ENCODE peak calls at places on chromosomes 2 and 18, in seven cellular contexts. One of them, this sample, is unnamed.

GRCh38 chr2:148658807-148659722 is 14.5 kb downstream of the EPC2 start:
- DNase-seq in SIG-M5: peak; percentile 34
- DNase-seq in GM23338: no peak
- DNase-seq in AG20443: no peak
- DNase-seq in Calu3: no peak
- DNase-seq in KBM-7: peak; percentile 57
- DNase-seq in NT2/D1: no peak
- DNase-seq in this sample: no peak

GRCh38 chr2:203687161-203687560 is 19.3 kb upstream of the CD28 start:
- DNase-seq in SIG-M5: no peak
- DNase-seq in GM23338: no peak
- DNase-seq in AG20443: no peak
- DNase-seq in Calu3: no peak
- DNase-seq in KBM-7: no peak
- DNase-seq in NT2/D1: no peak
- DNase-seq in this sample: no peak

GRCh38 chr2:236054125-236054524 is 114.1 kb downstream of the GBX2 start:
- DNase-seq in SIG-M5: no peak
- DNase-seq in GM23338: no peak
- DNase-seq in AG20443: no peak
- DNase-seq in Calu3: no peak
- DNase-seq in KBM-7: no peak
- DNase-seq in NT2/D1: no peak
- DNase-seq in this sample: no peak

GRCh38 chr2:28439127-28439526 is 46.5 kb downstream of the FOSL2 start:
- DNase-seq in SIG-M5: no peak
- DNase-seq in GM23338: no peak
- DNase-seq in AG20443: no peak
- DNase-seq in Calu3: no peak
- DNase-seq in KBM-7: no peak
- DNase-seq in NT2/D1: no peak
- DNase-seq in this sample: no peak

GRCh38 chr2:190887089-190887488 is 6.5 kb downstream of the GLS start:
- DNase-seq in SIG-M5: no peak
- DNase-seq in GM23338: no peak
- DNase-seq in AG20443: no peak
- DNase-seq in Calu3: no peak
- DNase-seq in KBM-7: no peak
- DNase-seq in NT2/D1: no peak
- DNase-seq in this sample: no peak

GRCh38 chr2:237916296-237916695 is 50.5 kb upstream of the UBE2F start:
- DNase-seq in SIG-M5: no peak
- DNase-seq in GM23338: no peak
- DNase-seq in AG20443: no peak
- DNase-seq in Calu3: no peak
- DNase-seq in KBM-7: no peak
- DNase-seq in NT2/D1: no peak
- DNase-seq in this sample: no peak

GRCh38 chr2:27763907-27764267 is 7.6 kb upstream of the MRPL33 start:
- DNase-seq in SIG-M5: no peak
- DNase-seq in GM23338: no peak
- DNase-seq in AG20443: no peak
- DNase-seq in Calu3: no peak
- DNase-seq in KBM-7: no peak
- DNase-seq in NT2/D1: no peak
- DNase-seq in this sample: no peak

GRCh38 chr18:26383454-26384270 is 157.4 kb downstream of the TAF4B start:
- DNase-seq in SIG-M5: no peak
- DNase-seq in GM23338: peak; percentile 69
- DNase-seq in AG20443: peak; percentile 56
- DNase-seq in Calu3: peak; percentile 22
- DNase-seq in KBM-7: peak; percentile 52
- DNase-seq in NT2/D1: no peak
- DNase-seq in this sample: no peak

GRCh38 chr2:99140860-99141109 is 722 bp upstream of the C2orf15 start:
- DNase-seq in SIG-M5: no peak
- DNase-seq in GM23338: no peak
- DNase-seq in AG20443: no peak
- DNase-seq in Calu3: no peak
- DNase-seq in KBM-7: no peak
- DNase-seq in NT2/D1: peak; percentile 25
- DNase-seq in this sample: no peak

GRCh38 chr2:38148501-38148900 is 72.5 kb upstream of the CYP1B1 start:
- DNase-seq in SIG-M5: no peak
- DNase-seq in GM23338: no peak
- DNase-seq in AG20443: no peak
- DNase-seq in Calu3: peak; percentile 67
- DNase-seq in KBM-7: no peak
- DNase-seq in NT2/D1: no peak
- DNase-seq in this sample: no peak

GRCh38 chr2:13714466-13714865 is 918.1 kb upstream of the LRATD1 start:
- DNase-seq in SIG-M5: no peak
- DNase-seq in GM23338: no peak
- DNase-seq in AG20443: no peak
- DNase-seq in Calu3: no peak
- DNase-seq in KBM-7: no peak
- DNase-seq in NT2/D1: no peak
- DNase-seq in this sample: no peak

GRCh38 chr2:218046234-218046633 is 22.8 kb upstream of the RUFY4 start:
- DNase-seq in SIG-M5: peak; percentile 96
- DNase-seq in GM23338: no peak
- DNase-seq in AG20443: no peak
- DNase-seq in Calu3: no peak
- DNase-seq in KBM-7: no peak
- DNase-seq in NT2/D1: no peak
- DNase-seq in this sample: no peak

GRCh38 chr2:205460217-205460616 is 222.1 kb upstream of the NRP2 start:
- DNase-seq in SIG-M5: no peak
- DNase-seq in GM23338: no peak
- DNase-seq in AG20443: no peak
- DNase-seq in Calu3: no peak
- DNase-seq in KBM-7: no peak
- DNase-seq in NT2/D1: no peak
- DNase-seq in this sample: no peak

This sample was measured in ureter.